ENCODE peak calls at places on chromosomes 1 and 21, in ten cellular contexts. L is A549, F is AG09309, T is HL-60, R is mesenchymal stem cell, J is GM23338, E is MG63, Q is GM12865, G is neural progenitor cell, B is pancreas. Z is an unnamed sample.

GRCh38 chr1:29669488-29669871 is 433.2 kb downstream of the PTPRU start:
- DNase-seq in R (no peak), B (no peak), E (no peak), L (no peak), J (no peak), Q (no peak), T (no peak), F (no peak), G (no peak), Z (no peak)

GRCh38 chr1:225447649-225448048 is 19.8 kb upstream of the LBR start:
- DNase-seq in Q (no peak), L (no peak), T (no peak), B (no peak), G (no peak), J (no peak), E (peak), F (no peak), R (no peak), Z (no peak)

GRCh38 chr1:51630922-51631321 is 14.0 kb downstream of the OSBPL9 start:
- DNase-seq in L (no peak), F (no peak), B (no peak), Q (no peak), E (no peak), J (no peak), T (no peak), R (no peak), G (no peak), Z (no peak)

GRCh38 chr21:42232176-42232825 is 13.4 kb downstream of the ABCG1 start:
- DNase-seq in J (no peak), Q (peak), T (no peak), B (no peak), R (no peak), E (no peak), F (no peak), L (no peak), G (no peak), Z (no peak)

GRCh38 chr1:198157847-198158765 is 1.3 kb downstream of the NEK7 start:
- DNase-seq in Q (peak), G (peak), F (no peak), B (no peak), T (peak), L (peak), E (peak), J (peak), R (no peak), Z (no peak)

GRCh38 chr1:2266301-2266967 is 38.3 kb downstream of the SKI start:
- DNase-seq in E (no peak), G (no peak), T (no peak), F (no peak), B (no peak), L (no peak), Q (no peak), J (no peak), R (no peak), Z (no peak)

GRCh38 chr1:3283849-3284248 is 170.6 kb upstream of the ARHGEF16 start:
- DNase-seq in B (peak), T (peak), G (peak), R (no peak), L (no peak), E (peak), F (no peak), Q (no peak), J (peak), Z (peak)

GRCh38 chr1:924619-925323 is 1.0 kb downstream of the SAMD11 start:
- DNase-seq in T (peak), B (no peak), G (peak), Q (no peak), L (peak), F (no peak), R (peak), J (peak), E (peak), Z (no peak)

GRCh38 chr1:226360106-226360746 is 47.7 kb downstream of the PARP1 start:
- DNase-seq in B (no peak), F (no peak), G (no peak), J (no peak), E (no peak), T (no peak), L (no peak), Q (peak), R (no peak), Z (no peak)

GRCh38 chr1:109136766-109137165 is 22.9 kb downstream of the ELAPOR1 start:
- DNase-seq in L (no peak), G (no peak), F (no peak), T (no peak), Q (no peak), B (no peak), J (no peak), E (no peak), R (no peak), Z (no peak)
- H3K4me3 ChIP-seq in L (no peak), G (no peak), F (no peak), T (no peak), Q (no peak), B (no peak), J (no peak), E (no peak), R (no peak), Z (no peak)

GRCh38 chr1:27011976-27012563 is 580 bp downstream of the TENT5B start:
- DNase-seq in E (no peak), F (no peak), T (no peak), B (no peak), L (peak), G (no peak), Q (no peak), R (no peak), J (no peak), Z (no peak)

GRCh38 chr1:27009601-27010197 is 3.0 kb downstream of the TENT5B start:
- DNase-seq in B (peak), J (peak), E (peak), T (no peak), R (peak), Q (no peak), G (no peak), F (no peak), L (peak), Z (no peak)

GRCh38 chr1:27007909-27008582 is 4.6 kb downstream of the TENT5B start:
- DNase-seq in J (peak), T (no peak), E (no peak), B (no peak), G (no peak), F (no peak), R (peak), Q (no peak), L (peak), Z (peak)

GRCh38 chr1:27010226-27010994 is 2.2 kb downstream of the TENT5B start:
- DNase-seq in J (no peak), B (no peak), Q (no peak), L (no peak), G (no peak), F (no peak), T (no peak), R (no peak), E (no peak), Z (no peak)

DNA sequence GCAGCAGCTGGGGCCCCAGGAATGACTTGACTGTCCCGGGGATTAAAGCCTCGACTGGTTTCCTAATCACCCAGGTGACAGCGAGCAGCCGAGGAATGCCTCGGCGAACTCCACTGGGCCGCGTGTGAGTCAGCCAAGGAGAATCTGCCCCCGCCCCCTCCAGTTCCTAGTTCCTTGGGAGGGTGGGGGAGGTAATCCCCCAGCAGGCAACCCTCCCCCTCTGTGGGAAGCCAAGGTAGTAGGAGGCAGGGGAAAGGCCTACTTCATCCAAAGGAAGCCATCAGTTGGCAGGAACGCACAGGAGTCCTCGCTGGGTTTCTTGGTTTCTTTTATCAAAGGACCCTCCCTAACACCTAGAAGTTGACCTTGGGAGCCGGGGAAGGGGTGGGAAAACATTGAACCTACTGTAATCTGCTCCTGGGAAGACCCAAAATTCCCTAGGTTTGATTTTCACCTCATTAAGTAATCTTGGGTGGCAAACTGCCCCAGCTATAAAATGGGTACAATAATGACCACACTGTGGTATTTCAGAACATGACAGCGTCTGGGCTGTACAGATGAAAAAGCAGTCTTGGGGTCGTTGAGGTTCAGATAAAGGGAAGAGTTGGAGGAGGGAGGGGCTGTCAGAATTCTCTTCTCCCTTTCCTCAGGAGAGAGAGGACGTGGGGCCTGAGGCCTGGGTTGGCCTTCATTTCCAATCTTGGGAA is 1.4 kb downstream of the TENT5B start:
- DNase-seq in F (no peak), Q (no peak), L (peak), R (peak), T (no peak), J (peak), G (peak), B (no peak), E (peak), Z (no peak)
- H3K4me3 ChIP-seq in F (no peak), Q (no peak), L (no peak), R (no peak), T (no peak), J (peak), G (peak), B (no peak), E (no peak), Z (peak)

GRCh38 chr1:19010503-19010902 is 54.0 kb upstream of the IFFO2 start:
- DNase-seq in L (no peak), T (no peak), Q (no peak), B (peak), R (no peak), J (no peak), G (no peak), E (no peak), F (no peak), Z (no peak)
- H3K4me3 ChIP-seq in L (peak), T (no peak), Q (no peak), B (no peak), R (no peak), J (no peak), G (no peak), E (no peak), F (no peak), Z (no peak)

DNA sequence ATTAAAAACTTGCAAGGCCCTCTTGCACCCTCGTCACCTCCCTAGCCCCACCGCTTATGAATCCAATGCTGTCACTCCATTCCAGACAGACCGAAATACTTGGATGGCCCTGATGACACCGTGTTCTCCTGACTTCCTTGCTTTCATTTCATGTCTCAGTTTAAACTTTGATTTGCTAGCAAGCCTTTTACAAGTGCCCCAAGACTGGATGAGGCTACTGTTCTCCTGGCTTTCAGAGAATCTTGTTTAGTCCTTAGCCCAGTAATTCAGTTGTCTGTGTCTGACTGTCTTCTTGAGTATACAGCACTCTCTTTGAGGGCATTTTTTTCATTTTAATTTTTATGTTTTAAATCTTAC is 824 bp upstream of the IFI44L start:
- DNase-seq in J (no peak), F (no peak), L (no peak), R (peak), Q (no peak), B (no peak), G (no peak), E (no peak), T (no peak), Z (no peak)
- H3K4me3 ChIP-seq in J (no peak), F (no peak), L (no peak), R (peak), Q (peak), B (no peak), G (no peak), E (peak), T (no peak), Z (peak)